ENCODE peak calls at places on chromosomes 3 and 15, in ten cellular contexts. W is astrocyte of the spinal cord; A is left cardiac atrium; T is NCI-H460; G is effector CD4-positive, alpha-beta T cell; Y is activated naive CD4-positive, alpha-beta T cell treated with anti-CD3 and anti-CD28 coated beads, Interleukin-2, amount 50 U/mL, for 72 hours; O is HT1080; V is GM12891; P is kidney; E is EL. N is an unnamed sample.

GRCh38 chr3:126119008-126119675 is 35.2 kb upstream of the SLC41A3 start:
- DNase-seq in P (no peak), W (no peak), G (no peak), O (no peak), Y (no peak), T (no peak), V (no peak), A (no peak), E (no peak), N (no peak)

GRCh38 chr3:148717918-148718317 is 20.2 kb downstream of the AGTR1 start:
- DNase-seq in O (no peak), Y (no peak), V (no peak), T (no peak), E (no peak), P (no peak), A (no peak), G (no peak), W (no peak), N (no peak)

GRCh38 chr15:43922021-43922420 is 95.2 kb downstream of the WDR76 start:
- DNase-seq in V (no peak), T (no peak), A (no peak), O (no peak), G (no peak), W (no peak), E (peak), P (no peak), Y (no peak), N (no peak)

GRCh38 chr3:99845335-99845734 is 27.7 kb downstream of the CMSS1 start:
- DNase-seq in W (no peak), V (no peak), A (no peak), P (no peak), G (no peak), E (no peak), T (no peak), O (no peak), Y (no peak), N (peak)

GRCh38 chr3:62134061-62134496 is 239.3 kb downstream of the FEZF2 start:
- DNase-seq in V (no peak), E (peak), O (peak), P (no peak), Y (no peak), A (peak), T (peak), W (peak), G (no peak), N (peak)

GRCh38 chr3:150370129-150370602 is 37.9 kb upstream of the TSC22D2 start:
- DNase-seq in T (peak), P (no peak), W (peak), E (peak), O (peak), A (peak), Y (no peak), V (no peak), G (no peak), N (no peak)

GRCh38 chr3:194265505-194265892 is 85.6 kb downstream of the CPN2 start:
- DNase-seq in Y (no peak), A (peak), P (peak), O (peak), V (no peak), W (peak), G (no peak), E (peak), T (no peak), N (no peak)

GRCh38 chr15:79105141-79105540 is 14.6 kb upstream of the RASGRF1 start:
- DNase-seq in W (no peak), O (no peak), T (no peak), G (no peak), Y (no peak), P (no peak), V (no peak), E (no peak), A (no peak), N (no peak)

GRCh38 chr3:197000211-197000610 is 29.4 kb downstream of the MELTF start:
- DNase-seq in O (peak), A (no peak), E (peak), Y (no peak), W (no peak), G (no peak), T (no peak), V (no peak), P (peak), N (no peak)

GRCh38 chr3:140403559-140403958 is 274.3 kb upstream of the TRIM42 start:
- DNase-seq in Y (no peak), T (no peak), E (no peak), P (no peak), W (no peak), V (no peak), A (no peak), G (no peak), O (no peak), N (no peak)

GRCh38 chr3:187767266-187768032 is 22.2 kb upstream of the BCL6 start:
- DNase-seq in P (no peak), O (peak), Y (no peak), W (peak), E (peak), G (no peak), T (no peak), A (no peak), V (no peak), N (no peak)

GRCh38 chr3:162112719-162113118 is 616.1 kb downstream of the OTOL1 start:
- DNase-seq in O (no peak), E (no peak), G (no peak), T (no peak), P (no peak), Y (no peak), A (no peak), W (no peak), V (no peak), N (no peak)

GRCh38 chr15:74870496-74871213 is 2.5 kb downstream of the SCAMP2 start:
- DNase-seq in Y (no peak), T (no peak), P (no peak), G (no peak), W (no peak), O (no peak), A (no peak), E (peak), V (no peak), N (no peak)

GRCh38 chr3:81302045-81302444 is 459.4 kb downstream of the GBE1 start:
- DNase-seq in G (no peak), O (peak), P (no peak), T (peak), A (peak), Y (peak), V (peak), E (peak), W (peak), N (no peak)

GRCh38 chr3:69585472-69585871 is 153.8 kb upstream of the MITF start:
- DNase-seq in P (no peak), E (no peak), Y (no peak), G (no peak), V (no peak), T (no peak), A (no peak), O (no peak), W (no peak), N (no peak)

GRCh38 chr3:16181361-16181760 is 6.9 kb downstream of the GALNT15 start:
- DNase-seq in P (no peak), E (peak), V (no peak), G (no peak), W (no peak), A (peak), T (no peak), O (peak), Y (no peak), N (no peak)

GRCh38 chr3:72217570-72217969 is 432.6 kb upstream of the PROK2 start:
- DNase-seq in P (no peak), A (no peak), O (no peak), G (no peak), V (no peak), T (no peak), Y (no peak), W (no peak), E (no peak), N (no peak)

GRCh38 chr15:69996842-69997478 is 100.8 kb downstream of the TLE3 start:
- DNase-seq in E (no peak), A (no peak), G (no peak), V (no peak), Y (no peak), P (peak), T (no peak), W (no peak), O (no peak), N (no peak)

GRCh38 chr3:95718168-95718567 is 1096.2 kb upstream of the EPHA6 start:
- DNase-seq in O (no peak), P (no peak), A (no peak), G (no peak), V (no peak), E (no peak), T (no peak), W (no peak), Y (no peak), N (no peak)

GRCh38 chr15:74178326-74179100 is 5.0 kb downstream of the ISLR start:
- DNase-seq in O (no peak), P (peak), A (no peak), Y (no peak), W (no peak), E (no peak), G (no peak), V (no peak), T (no peak), N (no peak)

GRCh38 chr3:21508244-21508643 is 242.8 kb downstream of the ZNF385D start:
- DNase-seq in A (no peak), G (no peak), V (no peak), E (no peak), P (no peak), T (no peak), O (no peak), Y (no peak), W (no peak), N (no peak)

GRCh38 chr3:183253364-183253960 is 409 bp downstream of the B3GNT5 start:
- DNase-seq in T (no peak), V (peak), O (peak), Y (no peak), A (peak), G (peak), P (peak), W (peak), E (peak), N (peak)

GRCh38 chr3:11154036-11154952 is at the start of gene HRH1:
- DNase-seq in E (peak), V (no peak), P (no peak), Y (no peak), A (peak), W (peak), G (no peak), O (no peak), T (no peak), N (no peak)

GRCh38 chr3:183313764-183314163 is 60.7 kb downstream of the B3GNT5 start:
- DNase-seq in P (no peak), T (no peak), A (no peak), G (no peak), Y (no peak), E (no peak), O (no peak), W (no peak), V (no peak), N (no peak)

GRCh38 chr15:65804252-65804931 is 12.3 kb upstream of the DENND4A start:
- DNase-seq in Y (no peak), G (no peak), O (no peak), W (no peak), T (no peak), V (no peak), A (no peak), P (no peak), E (no peak), N (peak)

GRCh38 chr3:112120485-112120836 is 12.6 kb downstream of the GCSAM start:
- DNase-seq in E (no peak), Y (no peak), A (no peak), O (no peak), P (no peak), G (no peak), T (no peak), V (no peak), W (no peak), N (no peak)

GRCh38 chr3:101676765-101677435 is at the start of gene ZBTB11:
- DNase-seq in O (peak), G (peak), P (peak), V (peak), E (peak), T (peak), W (peak), A (peak), Y (peak), N (no peak)

GRCh38 chr3:20930034-20930433 is 744.0 kb upstream of the SGO1 start:
- DNase-seq in E (peak), G (no peak), Y (no peak), A (no peak), O (peak), T (no peak), W (peak), P (no peak), V (no peak), N (no peak)

GRCh38 chr15:52735231-52736089 is 54.7 kb downstream of the ONECUT1 start:
- DNase-seq in G (peak), A (no peak), Y (peak), T (peak), O (peak), V (peak), E (peak), P (no peak), W (peak), N (no peak)